ENCODE peak calls at places on chromosomes 5 and 9, in seven cellular contexts. J, W, M, H, L, O and S are unnamed samples.
A peak's percentile ranks its signal among the peaks of the same experiment; 100 is the strongest.

GRCh38 chr5:15601853-15602252 is 101.9 kb downstream of the FBXL7 start:
- DNase-seq in J (no peak), W (no peak), M (no peak), H (no peak), L (no peak), O (no peak), S (no peak)

GRCh38 chr9:133977421-133978201 is 14.5 kb downstream of the VAV2 start:
- DNase-seq in J (peak; percentile 35), W (no peak), M (no peak), H (no peak), L (no peak), O (no peak), S (no peak)

GRCh38 chr5:80288177-80288576 is 31.6 kb upstream of the SPZ1 start:
- DNase-seq in J (no peak), W (no peak), M (no peak), H (no peak), L (no peak), O (no peak), S (no peak)

GRCh38 chr9:114515528-114515927 is 10.3 kb upstream of the WHRN start:
- DNase-seq in J (no peak), W (no peak), M (no peak), H (no peak), L (no peak), O (no peak), S (no peak)

GRCh38 chr9:89576404-89576824 is 28.4 kb upstream of the GADD45G start:
- DNase-seq in J (no peak), W (peak; percentile 33), M (peak; percentile 35), H (peak; percentile 28), L (no peak), O (no peak), S (no peak)

GRCh38 chr9:129242971-129243561 is 65.0 kb upstream of the IER5L start:
- DNase-seq in J (peak; percentile 89), W (no peak), M (no peak), H (no peak), L (peak; percentile 77), O (no peak), S (no peak)

GRCh38 chr9:5688109-5688508 is 59.2 kb downstream of the RIC1 start:
- DNase-seq in J (no peak), W (no peak), M (no peak), H (peak; percentile 6), L (no peak), O (no peak), S (no peak)

GRCh38 chr5:39605966-39606591 is 181.3 kb upstream of the DAB2 start:
- DNase-seq in J (no peak), W (no peak), M (no peak), H (no peak), L (no peak), O (no peak), S (no peak)

GRCh38 chr9:95822583-95823431 is 52.7 kb upstream of the ERCC6L2 start:
- DNase-seq in J (no peak), W (no peak), M (no peak), H (no peak), L (no peak), O (no peak), S (peak; percentile 8)

GRCh38 chr5:157253547-157253946 is 12.4 kb upstream of the CYFIP2 start:
- DNase-seq in J (no peak), W (no peak), M (peak; percentile 71), H (no peak), L (no peak), O (peak; percentile 63), S (no peak)

GRCh38 chr5:176621661-176622079 is 8.7 kb downstream of the SNCB start:
- DNase-seq in J (no peak), W (no peak), M (no peak), H (no peak), L (peak; percentile 36), O (no peak), S (no peak)

GRCh38 chr5:21680196-21680595 is 1172.9 kb downstream of the CDH12 start:
- DNase-seq in J (no peak), W (no peak), M (no peak), H (no peak), L (no peak), O (no peak), S (peak; percentile 62)

GRCh38 chr9:14029811-14030210 is 284.1 kb downstream of the NFIB start:
- DNase-seq in J (no peak), W (no peak), M (no peak), H (no peak), L (no peak), O (no peak), S (no peak)

GRCh38 chr9:14030350-14030823 is 283.6 kb downstream of the NFIB start:
- DNase-seq in J (no peak), W (no peak), M (no peak), H (peak; percentile 99), L (no peak), O (no peak), S (no peak)

GRCh38 chr9:14033067-14033466 is 280.9 kb downstream of the NFIB start:
- DNase-seq in J (no peak), W (no peak), M (no peak), H (no peak), L (no peak), O (no peak), S (no peak)

GRCh38 chr9:14031761-14032279 is 282.1 kb downstream of the NFIB start:
- DNase-seq in J (no peak), W (no peak), M (no peak), H (no peak), L (no peak), O (no peak), S (no peak)

DNA sequence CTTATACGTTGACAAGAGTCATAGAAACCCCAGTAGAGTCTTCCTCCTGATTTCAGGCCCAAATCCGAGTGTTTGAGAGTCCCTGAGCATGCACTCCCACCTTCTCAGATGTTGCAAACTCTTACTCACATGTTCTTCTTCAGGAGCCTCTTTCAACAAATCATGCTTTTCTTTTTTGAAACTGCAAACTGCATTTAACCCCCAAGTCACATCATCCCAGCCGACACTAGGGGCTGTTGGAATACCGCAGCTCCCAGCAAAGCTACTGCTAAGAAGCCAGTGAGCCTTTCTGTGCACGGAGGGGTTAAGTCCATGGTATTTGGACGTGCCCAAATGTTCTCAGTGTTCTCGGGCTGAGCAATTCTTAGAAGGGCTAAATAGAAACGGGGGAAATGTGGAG is 282.9 kb downstream of the NFIB start:
- DNase-seq in J (peak; percentile 74), W (no peak), M (no peak), H (no peak), L (no peak), O (no peak), S (no peak)
- H3K27ac ChIP-seq in J (peak overlapping the region; percentile 80), W (no peak overlapping the region), M (no peak overlapping the region), H (peak overlapping the region; percentile 95), L (peak overlapping the region; percentile 85), O (no peak overlapping the region), S (no peak overlapping the region)

GRCh38 chr5:57446966-57447365 is 35.6 kb downstream of the ACTBL2 start:
- DNase-seq in J (no peak), W (no peak), M (no peak), H (no peak), L (no peak), O (no peak), S (no peak)

GRCh38 chr5:57442080-57442839 is 40.4 kb downstream of the ACTBL2 start:
- DNase-seq in J (no peak), W (no peak), M (no peak), H (peak; percentile 79), L (no peak), O (no peak), S (peak; percentile 54)

GRCh38 chr5:57445715-57446037 is 36.9 kb downstream of the ACTBL2 start:
- DNase-seq in J (no peak), W (no peak), M (no peak), H (no peak), L (no peak), O (no peak), S (no peak)

GRCh38 chr5:57447656-57448055 is 35.0 kb downstream of the ACTBL2 start:
- DNase-seq in J (no peak), W (no peak), M (no peak), H (no peak), L (no peak), O (no peak), S (no peak)

GRCh38 chr5:57445006-57445714 is 37.5 kb downstream of the ACTBL2 start:
- DNase-seq in J (no peak), W (no peak), M (no peak), H (no peak), L (no peak), O (no peak), S (no peak)
- H3K27ac ChIP-seq in J (no peak overlapping the region), W (no peak overlapping the region), M (no peak overlapping the region), H (peak overlapping the region; percentile 79), L (no peak overlapping the region), O (no peak overlapping the region), S (no peak overlapping the region)

DNA sequence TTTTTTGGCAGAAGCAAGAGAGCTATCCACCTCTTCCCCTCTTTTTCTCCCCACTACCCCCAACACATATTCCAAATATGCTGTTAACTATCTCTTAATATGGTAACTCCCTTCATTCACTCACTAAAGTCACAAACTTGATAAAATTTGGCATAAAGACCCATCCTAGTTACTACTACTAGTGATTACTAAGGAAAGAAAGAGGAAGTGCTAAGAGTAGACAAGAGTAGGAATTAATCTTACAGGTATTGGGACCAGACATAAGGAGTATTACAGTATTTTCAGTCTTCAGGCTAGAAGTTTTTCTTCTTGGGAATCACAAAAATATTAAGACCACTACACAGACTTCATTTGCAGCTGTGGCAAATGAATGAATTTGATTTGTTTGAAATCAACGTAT is 2.2 kb downstream of the ADAMTS6 start:
- DNase-seq in J (no peak), W (no peak), M (no peak), H (no peak), L (no peak), O (no peak), S (no peak)
- H3K27ac ChIP-seq in J (peak overlapping the region; percentile 84), W (no peak overlapping the region), M (no peak overlapping the region), H (no peak overlapping the region), L (no peak overlapping the region), O (no peak overlapping the region), S (no peak overlapping the region)

GRCh38 chr9:3177921-3178320 is 334.0 kb upstream of the PUM3 start:
- DNase-seq in J (no peak), W (no peak), M (no peak), H (no peak), L (no peak), O (no peak), S (no peak)

GRCh38 chr9:3177362-3177761 is 333.5 kb upstream of the PUM3 start:
- DNase-seq in J (no peak), W (no peak), M (no peak), H (no peak), L (no peak), O (no peak), S (no peak)

GRCh38 chr9:3179716-3180115 is 335.8 kb upstream of the PUM3 start:
- DNase-seq in J (no peak), W (no peak), M (no peak), H (no peak), L (no peak), O (no peak), S (no peak)

GRCh38 chr9:3181049-3181953 is 337.4 kb upstream of the PUM3 start:
- DNase-seq in J (no peak), W (peak; percentile 18), M (peak; percentile 2), H (no peak), L (peak; percentile 17), O (peak; percentile 54), S (peak; percentile 39)

DNA sequence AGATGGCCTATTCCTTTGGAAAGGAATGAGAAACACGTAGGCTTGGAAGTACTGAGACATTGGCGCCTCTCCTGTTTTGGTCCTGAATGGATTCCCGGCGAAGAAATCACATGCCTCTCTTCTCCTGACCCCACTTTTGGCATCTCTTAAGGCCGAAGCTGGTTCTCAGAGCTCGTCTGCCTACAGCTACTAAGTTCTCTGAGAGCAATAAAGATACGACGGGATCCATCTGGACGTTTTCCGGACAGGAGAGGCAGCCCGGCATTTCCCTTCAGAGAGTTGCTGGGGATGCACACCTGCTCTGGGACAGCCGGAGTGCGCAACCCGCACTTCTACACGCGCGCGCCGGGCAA is 336.8 kb upstream of the PUM3 start:
- DNase-seq in J (no peak), W (no peak), M (no peak), H (no peak), L (no peak), O (no peak), S (no peak)
- H3K27ac ChIP-seq in J (no peak overlapping the region), W (no peak overlapping the region), M (no peak overlapping the region), H (no peak overlapping the region), L (no peak overlapping the region), O (no peak overlapping the region), S (no peak overlapping the region)